ENCODE peak calls at places on chromosomes 7 and 10, in seven cellular contexts. Y, H, P, L, I, Z and G are unnamed samples.

GRCh38 chr10:11881477-11882417 is 58.6 kb downstream of the PROSER2 start:
- DNase-seq in Y (no peak), H (no peak), P (no peak), L (no peak), I (peak), Z (no peak), G (no peak)

GRCh38 chr10:125103466-125104377 is 56.6 kb downstream of the CTBP2 start:
- DNase-seq in Y (no peak), H (no peak), P (peak), L (no peak), I (no peak), Z (no peak), G (no peak)

GRCh38 chr10:120429395-120429794 is 27.6 kb upstream of the PLPP4 start:
- DNase-seq in Y (no peak), H (no peak), P (no peak), L (no peak), I (no peak), Z (no peak), G (no peak)

GRCh38 chr7:27191081-27191715 is 6.2 kb upstream of the HOXA11 start:
- DNase-seq in Y (no peak), H (no peak), P (peak), L (no peak), I (no peak), Z (no peak), G (no peak)

GRCh38 chr10:128629111-128630096 is 503.2 kb upstream of the MKI67 start:
- DNase-seq in Y (peak), H (no peak), P (no peak), L (no peak), I (peak), Z (no peak), G (no peak)

GRCh38 chr10:33263453-33263852 is 71.0 kb downstream of the NRP1 start:
- DNase-seq in Y (no peak), H (no peak), P (no peak), L (no peak), I (peak), Z (no peak), G (no peak)

GRCh38 chr10:77409697-77410471 is 227.7 kb downstream of the KCNMA1 start:
- DNase-seq in Y (no peak), H (no peak), P (no peak), L (no peak), I (peak), Z (no peak), G (no peak)

GRCh38 chr10:44990965-44991364 is 9.8 kb upstream of the ZNF22 start:
- DNase-seq in Y (no peak), H (no peak), P (peak), L (no peak), I (no peak), Z (no peak), G (no peak)

GRCh38 chr7:91140982-91141381 is 123.3 kb upstream of the FZD1 start:
- DNase-seq in Y (no peak), H (no peak), P (no peak), L (no peak), I (no peak), Z (no peak), G (no peak)

GRCh38 chr7:138871065-138871464 is 73.1 kb upstream of the ATP6V0A4 start:
- DNase-seq in Y (no peak), H (no peak), P (peak), L (no peak), I (no peak), Z (no peak), G (no peak)

GRCh38 chr7:143504215-143504936 is 26.7 kb downstream of the TAS2R41 start:
- DNase-seq in Y (no peak), H (no peak), P (no peak), L (no peak), I (no peak), Z (no peak), G (no peak)

GRCh38 chr7:50266893-50267386 is 37.6 kb upstream of the IKZF1 start:
- DNase-seq in Y (no peak), H (no peak), P (no peak), L (peak), I (no peak), Z (no peak), G (no peak)

GRCh38 chr7:54037873-54038272 is 504.3 kb upstream of the VSTM2A start:
- DNase-seq in Y (no peak), H (no peak), P (no peak), L (no peak), I (no peak), Z (no peak), G (no peak)

GRCh38 chr10:99698504-99699080 is 33.3 kb downstream of the COX15 start:
- DNase-seq in Y (no peak), H (no peak), P (no peak), L (no peak), I (no peak), Z (no peak), G (peak)

GRCh38 chr10:113746188-113746950 is 5.1 kb upstream of the PLEKHS1 start:
- DNase-seq in Y (no peak), H (no peak), P (no peak), L (no peak), I (peak), Z (no peak), G (no peak)

GRCh38 chr7:150972094-150972493 is 6.0 kb downstream of the KCNH2 start:
- DNase-seq in Y (no peak), H (peak), P (no peak), L (no peak), I (no peak), Z (no peak), G (no peak)

GRCh38 chr7:135718794-135719436 is 9.1 kb downstream of the SLC13A4 start:
- DNase-seq in Y (no peak), H (no peak), P (no peak), L (no peak), I (no peak), Z (no peak), G (no peak)

GRCh38 chr10:10475812-10476211 is 541.9 kb upstream of the CELF2 start:
- DNase-seq in Y (no peak), H (no peak), P (no peak), L (no peak), I (no peak), Z (no peak), G (no peak)

GRCh38 chr10:129968020-129968861 is 4.2 kb upstream of the EBF3 start:
- DNase-seq in Y (no peak), H (no peak), P (no peak), L (no peak), I (no peak), Z (no peak), G (peak)

GRCh38 chr10:130484131-130484911 is 348.1 kb downstream of the GLRX3 start:
- DNase-seq in Y (no peak), H (no peak), P (peak), L (no peak), I (no peak), Z (no peak), G (no peak)

GRCh38 chr10:62047960-62048383 is 146.5 kb downstream of the ARID5B start:
- DNase-seq in Y (no peak), H (no peak), P (no peak), L (no peak), I (no peak), Z (no peak), G (no peak)

GRCh38 chr7:96327429-96327828 is 5.5 kb upstream of the SLC25A13 start:
- DNase-seq in Y (no peak), H (no peak), P (no peak), L (no peak), I (no peak), Z (no peak), G (no peak)

GRCh38 chr10:79059859-79060379 is 8.8 kb upstream of the ZMIZ1 start:
- DNase-seq in Y (no peak), H (peak), P (peak), L (no peak), I (no peak), Z (no peak), G (no peak)

GRCh38 chr7:137882261-137882668 is 35.5 kb upstream of the DGKI start:
- DNase-seq in Y (peak), H (no peak), P (no peak), L (no peak), I (peak), Z (peak), G (no peak)

GRCh38 chr7:5599543-5600200 is 176.0 kb upstream of the TNRC18 start:
- DNase-seq in Y (no peak), H (no peak), P (no peak), L (no peak), I (no peak), Z (no peak), G (no peak)

GRCh38 chr10:92405006-92405924 is 114.3 kb downstream of the MARCHF5 start:
- DNase-seq in Y (no peak), H (no peak), P (no peak), L (no peak), I (no peak), Z (no peak), G (no peak)

GRCh38 chr7:3436746-3437145 is 135.7 kb downstream of the SDK1 start:
- DNase-seq in Y (peak), H (no peak), P (no peak), L (no peak), I (peak), Z (peak), G (no peak)